ENCODE peak calls at places on chromosomes 5 and 9, in seven cellular contexts. Q is progenitor cell of endocrine pancreas, G is WERI-Rb-1, A is GM12865, M is choroid plexus epithelial cell, K is HFF-Myc, X is AG10803. C is an unnamed sample.

GRCh38 chr5:96655085-96655484 is 7.1 kb upstream of the CAST start:
- DNase-seq in Q (no peak), G (no peak), A (no peak), M (no peak), K (no peak), X (no peak), C (no peak)

GRCh38 chr5:61290815-61291214 is 41.2 kb upstream of the ZSWIM6 start:
- DNase-seq in Q (no peak), G (no peak), A (no peak), M (no peak), K (no peak), X (no peak), C (no peak)

GRCh38 chr5:139378101-139378825 is 4.8 kb downstream of the SLC23A1 start:
- DNase-seq in Q (no peak), G (no peak), A (no peak), M (no peak), K (no peak), X (no peak), C (no peak)

GRCh38 chr9:36148652-36149051 is 12.1 kb downstream of the GLIPR2 start:
- DNase-seq in Q (no peak), G (no peak), A (peak), M (peak), K (peak), X (peak), C (peak)

GRCh38 chr5:19334278-19334677 is 653.7 kb downstream of the CDH18 start:
- DNase-seq in Q (no peak), G (no peak), A (no peak), M (no peak), K (no peak), X (no peak), C (no peak)

GRCh38 chr5:132013711-132014110 is 2.3 kb upstream of the ACSL6 start:
- DNase-seq in Q (peak), G (no peak), A (no peak), M (no peak), K (no peak), X (no peak), C (peak)

GRCh38 chr9:114495992-114496391 is 9.3 kb downstream of the WHRN start:
- DNase-seq in Q (no peak), G (no peak), A (no peak), M (no peak), K (no peak), X (no peak), C (no peak)

GRCh38 chr5:164002653-164003052 is 497.2 kb downstream of the MAT2B start:
- DNase-seq in Q (no peak), G (no peak), A (peak), M (peak), K (no peak), X (peak), C (no peak)

GRCh38 chr9:94780516-94780950 is 54.0 kb downstream of the AOPEP start:
- DNase-seq in Q (no peak), G (no peak), A (no peak), M (no peak), K (no peak), X (no peak), C (no peak)

GRCh38 chr9:35757527-35758275 is 3.6 kb upstream of the MSMP start:
- DNase-seq in Q (no peak), G (peak), A (no peak), M (no peak), K (no peak), X (no peak), C (peak)

GRCh38 chr5:14490309-14490711 is 91.3 kb upstream of the OTULINL start:
- DNase-seq in Q (no peak), G (no peak), A (no peak), M (no peak), K (no peak), X (no peak), C (no peak)

GRCh38 chr5:141382469-141383294 is at the start of gene PCDHGA7:
- DNase-seq in Q (no peak), G (no peak), A (no peak), M (peak), K (no peak), X (peak), C (no peak)

GRCh38 chr5:169299651-169300467 is 1.1 kb downstream of the SLIT3 start:
- DNase-seq in Q (no peak), G (no peak), A (no peak), M (no peak), K (no peak), X (peak), C (no peak)

GRCh38 chr5:137700282-137700680 is 35.6 kb downstream of the KLHL3 start:
- DNase-seq in Q (no peak), G (no peak), A (no peak), M (peak), K (no peak), X (peak), C (no peak)

GRCh38 chr5:145775893-145776444 is 59.2 kb downstream of the PRELID2 start:
- DNase-seq in Q (no peak), G (no peak), A (no peak), M (peak), K (peak), X (peak), C (no peak)

GRCh38 chr9:87685871-87686519 is 39.9 kb upstream of the CTSL start:
- DNase-seq in Q (no peak), G (no peak), A (no peak), M (peak), K (no peak), X (no peak), C (peak)

GRCh38 chr5:171387970-171388815 is 544 bp downstream of the NPM1 start:
- DNase-seq in Q (peak), G (peak), A (peak), M (peak), K (peak), X (peak), C (peak)
- TF ChIP-seq CTCF in Q (no peak), G (no peak), A (no peak), M (peak), K (no peak), X (no peak), C (no peak)

DNA sequence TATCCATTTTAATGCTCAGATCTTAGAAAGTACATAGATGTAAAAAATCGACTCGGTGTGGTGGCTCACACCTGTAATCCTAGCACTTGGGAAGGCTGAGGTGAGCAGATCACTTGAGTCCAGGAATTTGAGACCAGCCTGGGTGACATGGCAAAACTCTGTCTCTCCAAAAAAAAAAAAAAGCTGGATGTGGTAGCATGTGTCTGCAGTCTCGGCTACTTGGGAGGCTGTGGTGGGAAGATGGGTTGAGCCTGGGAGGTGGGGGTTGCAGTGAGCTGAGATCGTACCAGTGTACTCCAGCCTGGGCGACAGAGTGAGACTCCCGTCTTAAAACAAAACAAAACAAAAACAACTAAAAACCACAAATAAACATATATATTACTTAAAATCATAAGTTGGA is 61.4 kb downstream of the RASA1 start:
- DNase-seq in Q (no peak), G (no peak), A (no peak), M (no peak), K (no peak), X (no peak), C (no peak)
- TF ChIP-seq CTCF in Q (no peak), G (no peak), A (no peak), M (no peak), K (no peak), X (no peak), C (no peak)

GRCh38 chr9:100739208-100739607 is 161.3 kb downstream of the CAVIN4 start:
- DNase-seq in Q (no peak), G (no peak), A (no peak), M (no peak), K (no peak), X (no peak), C (no peak)
- TF ChIP-seq CTCF in Q (no peak), G (no peak), A (no peak), M (no peak), K (no peak), X (no peak), C (no peak)

DNA sequence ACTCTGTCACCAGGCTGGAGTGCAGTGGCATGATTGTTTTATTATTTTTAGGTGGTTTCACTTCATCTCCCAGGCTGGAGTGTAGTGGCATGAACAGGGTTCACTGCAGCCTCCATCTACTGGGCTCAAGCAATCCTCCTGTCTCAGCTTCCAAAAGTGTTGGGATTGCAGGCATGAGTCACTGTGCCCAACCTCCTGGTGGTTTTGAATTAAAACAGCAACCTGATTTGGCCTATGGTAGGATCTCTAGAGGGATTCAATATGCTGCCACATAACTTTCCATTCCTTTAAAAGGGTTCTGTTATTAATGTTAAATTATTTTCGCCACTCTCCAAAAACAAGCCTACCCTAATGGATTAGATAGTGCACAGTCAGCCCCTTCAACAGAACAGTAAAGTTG is 9.9 kb upstream of the HSPA4 start:
- DNase-seq in Q (no peak), G (no peak), A (no peak), M (peak), K (no peak), X (peak), C (no peak)
- TF ChIP-seq CTCF in Q (no peak), G (no peak), A (no peak), M (peak), K (peak), X (peak), C (no peak)